ENCODE peak calls at places on chromosomes 12 and 14, in nine cellular contexts. G is choroid plexus epithelial cell, O is Peyer's patch, B is fibroblast of mammary gland, I is K562, H is hepatocyte, C is nephron progenitor cell, K is natural killer cell, T is PC-3. U is an unnamed sample.

GRCh38 chr14:83826838-83827237 is 1703.1 kb upstream of the FLRT2 start:
- DNase-seq in G (peak), O (no peak), B (peak), I (no peak), H (no peak), C (no peak), K (no peak), T (peak), U (no peak)

GRCh38 chr14:81323094-81323493 is 77.0 kb downstream of the STON2 start:
- DNase-seq in G (no peak), O (no peak), B (no peak), I (no peak), H (no peak), C (no peak), K (no peak), T (no peak), U (no peak)

GRCh38 chr12:94705656-94706055 is 55.3 kb upstream of the TMCC3 start:
- DNase-seq in G (no peak), O (no peak), B (no peak), I (no peak), H (no peak), C (no peak), K (no peak), T (no peak), U (no peak)

GRCh38 chr14:55430024-55430690 is 10.3 kb downstream of the TBPL2 start:
- DNase-seq in G (peak), O (no peak), B (peak), I (peak), H (peak), C (no peak), K (no peak), T (peak), U (no peak)

GRCh38 chr12:78455991-78456390 is 408.6 kb upstream of the SYT1 start:
- DNase-seq in G (no peak), O (no peak), B (peak), I (no peak), H (no peak), C (no peak), K (no peak), T (no peak), U (no peak)

GRCh38 chr12:98916106-98916505 is 271.0 kb downstream of the APAF1 start:
- DNase-seq in G (no peak), O (no peak), B (peak), I (no peak), H (no peak), C (no peak), K (no peak), T (peak), U (no peak)

GRCh38 chr12:124679533-124680371 is 112.3 kb upstream of the NCOR2 start:
- DNase-seq in G (no peak), O (no peak), B (no peak), I (no peak), H (no peak), C (no peak), K (no peak), T (peak), U (no peak)

GRCh38 chr12:51217133-51217967 is 512 bp downstream of the POU6F1 start:
- DNase-seq in G (peak), O (peak), B (peak), I (peak), H (peak), C (peak), K (peak), T (no peak), U (peak)

GRCh38 chr12:117060236-117060926 is 38.8 kb downstream of the TESC start:
- DNase-seq in G (no peak), O (no peak), B (no peak), I (peak), H (peak), C (no peak), K (no peak), T (peak), U (peak)

GRCh38 chr12:57803317-57803893 is 15.1 kb downstream of the AVIL start:
- DNase-seq in G (peak), O (no peak), B (peak), I (peak), H (peak), C (peak), K (no peak), T (peak), U (no peak)

GRCh38 chr12:48980953-48981756 is 3.0 kb downstream of the WNT1 start:
- DNase-seq in G (no peak), O (no peak), B (no peak), I (peak), H (no peak), C (no peak), K (peak), T (no peak), U (no peak)

GRCh38 chr12:109760930-109761630 is 47.5 kb downstream of the FAM222A start:
- DNase-seq in G (no peak), O (peak), B (no peak), I (no peak), H (no peak), C (no peak), K (peak), T (no peak), U (peak)

GRCh38 chr12:585062-586061 is 77.9 kb downstream of the NINJ2 start:
- DNase-seq in G (no peak), O (peak), B (no peak), I (no peak), H (no peak), C (no peak), K (no peak), T (no peak), U (no peak)

GRCh38 chr12:76064904-76065303 is 19.6 kb downstream of the NAP1L1 start:
- DNase-seq in G (no peak), O (no peak), B (no peak), I (no peak), H (no peak), C (no peak), K (no peak), T (no peak), U (no peak)

GRCh38 chr12:57737467-57738141 is 938 bp downstream of the AGAP2 start:
- DNase-seq in G (no peak), O (peak), B (no peak), I (no peak), H (peak), C (peak), K (no peak), T (no peak), U (no peak)

GRCh38 chr14:32913725-32914124 is 25.0 kb upstream of the NPAS3 start:
- DNase-seq in G (peak), O (no peak), B (peak), I (no peak), H (no peak), C (no peak), K (no peak), T (peak), U (no peak)

GRCh38 chr12:117766008-117766407 is 202.8 kb downstream of the KSR2 start:
- DNase-seq in G (no peak), O (no peak), B (no peak), I (no peak), H (no peak), C (no peak), K (no peak), T (no peak), U (no peak)

GRCh38 chr12:127145929-127146789 is 1120.8 kb upstream of the TMEM132C start:
- DNase-seq in G (peak), O (peak), B (peak), I (peak), H (no peak), C (no peak), K (peak), T (no peak), U (no peak)

GRCh38 chr12:124399622-124400021 is 104.7 kb downstream of the RFLNA start:
- DNase-seq in G (no peak), O (peak), B (no peak), I (peak), H (no peak), C (peak), K (no peak), T (peak), U (no peak)

GRCh38 chr14:54739514-54739913 is 163.1 kb downstream of the GCH1 start:
- DNase-seq in G (no peak), O (no peak), B (no peak), I (no peak), H (no peak), C (no peak), K (no peak), T (peak), U (no peak)

DNA sequence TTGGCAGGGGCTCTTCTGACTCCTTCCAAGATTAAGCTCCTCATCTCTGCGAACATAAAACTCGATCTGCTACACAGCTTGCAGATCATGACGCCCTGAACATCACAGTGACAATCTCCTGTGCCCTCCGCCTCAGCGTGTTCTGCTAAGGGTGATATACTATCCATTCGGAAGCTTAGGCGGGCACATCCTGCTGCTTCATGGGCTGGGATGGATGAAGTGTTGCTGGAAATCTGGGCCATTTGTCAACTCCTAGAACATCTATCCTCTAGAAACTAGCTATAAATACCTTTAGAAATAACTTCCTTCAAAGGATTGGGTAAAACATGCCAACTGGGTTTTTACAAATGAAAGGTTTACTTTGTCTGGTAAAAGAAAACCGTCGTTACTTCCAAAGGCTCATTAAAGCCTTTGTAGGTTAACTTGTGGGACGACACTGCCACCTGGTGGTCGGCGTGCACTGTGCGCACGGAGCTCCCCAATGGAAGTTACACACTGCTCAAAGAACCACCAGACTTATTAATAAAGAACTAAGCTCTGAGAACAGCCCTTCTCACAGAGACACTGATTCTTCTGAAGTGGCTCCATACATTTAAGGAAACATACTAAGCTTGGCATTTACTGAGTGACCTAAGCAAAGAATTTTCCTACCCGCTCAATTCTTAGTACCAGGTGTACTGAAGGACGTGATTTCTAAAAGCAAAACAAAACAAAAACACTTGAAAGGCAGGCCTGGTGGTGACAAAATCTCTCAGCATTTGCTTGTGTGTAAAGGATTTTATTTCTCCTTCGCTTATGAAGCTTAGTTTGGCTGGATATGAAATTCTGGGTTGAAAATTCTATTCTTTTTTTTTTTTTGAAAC is 21.5 kb upstream of the CACNA2D4 start:
- DNase-seq in G (peak), O (peak), B (peak), I (peak), H (peak), C (peak), K (peak), T (peak), U (peak)
- TF ChIP-seq CTCF in G (peak), O (peak), B (peak), I (peak), H (peak), C (peak), K (peak), T (peak), U (peak)

GRCh38 chr14:21846227-21846885 is 172.7 kb upstream of the OR4E1 start:
- DNase-seq in G (peak), O (no peak), B (peak), I (peak), H (peak), C (peak), K (peak), T (peak), U (no peak)
- TF ChIP-seq CTCF in G (peak), O (peak), B (peak), I (peak), H (peak), C (peak), K (peak), T (peak), U (peak)

GRCh38 chr12:89309452-89309802 is 42.9 kb downstream of the DUSP6 start:
- DNase-seq in G (no peak), O (no peak), B (no peak), I (no peak), H (no peak), C (no peak), K (no peak), T (no peak), U (no peak)

GRCh38 chr12:89307665-89308253 is 44.5 kb downstream of the DUSP6 start:
- DNase-seq in G (no peak), O (no peak), B (no peak), I (no peak), H (no peak), C (no peak), K (no peak), T (no peak), U (no peak)

GRCh38 chr12:89311703-89312293 is 40.5 kb downstream of the DUSP6 start:
- DNase-seq in G (no peak), O (no peak), B (no peak), I (no peak), H (no peak), C (no peak), K (no peak), T (no peak), U (no peak)

GRCh38 chr12:89306827-89307498 is 45.3 kb downstream of the DUSP6 start:
- DNase-seq in G (no peak), O (no peak), B (no peak), I (no peak), H (no peak), C (no peak), K (no peak), T (no peak), U (no peak)

DNA sequence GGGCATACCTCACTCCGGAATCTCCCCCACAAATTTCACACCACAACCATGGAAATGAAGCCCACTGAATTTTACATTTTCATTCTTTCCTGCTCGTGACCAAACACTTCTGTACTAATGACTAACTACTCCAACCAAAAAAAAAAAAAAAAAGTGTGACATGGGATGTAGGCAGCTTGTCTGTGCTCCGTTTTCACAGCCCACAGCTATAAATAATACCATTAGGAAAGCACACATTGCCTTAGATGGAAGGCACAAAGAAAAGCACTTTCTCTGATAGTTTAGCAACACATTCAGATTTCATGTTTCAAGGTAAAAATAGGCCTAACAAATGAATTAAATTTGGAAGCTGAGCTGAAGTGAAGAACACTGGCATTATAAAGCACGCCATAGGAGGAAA is 42.5 kb downstream of the DUSP6 start:
- DNase-seq in G (no peak), O (no peak), B (no peak), I (no peak), H (no peak), C (no peak), K (no peak), T (no peak), U (no peak)
- TF ChIP-seq CTCF in G (no peak), O (no peak), B (no peak), I (no peak), H (no peak), C (no peak), K (no peak), T (no peak), U (no peak)

GRCh38 chr12:12007713-12008231 is 63.0 kb upstream of the BCL2L14 start:
- DNase-seq in G (no peak), O (no peak), B (no peak), I (no peak), H (no peak), C (no peak), K (no peak), T (no peak), U (no peak)

GRCh38 chr12:12008931-12009611 is 61.7 kb upstream of the BCL2L14 start:
- DNase-seq in G (peak), O (no peak), B (peak), I (no peak), H (no peak), C (peak), K (no peak), T (peak), U (peak)

GRCh38 chr12:12007001-12007712 is 63.6 kb upstream of the BCL2L14 start:
- DNase-seq in G (peak), O (no peak), B (peak), I (no peak), H (no peak), C (no peak), K (no peak), T (peak), U (no peak)

GRCh38 chr12:12010277-12011031 is 60.3 kb upstream of the BCL2L14 start:
- DNase-seq in G (peak), O (no peak), B (peak), I (no peak), H (no peak), C (no peak), K (peak), T (peak), U (peak)

GRCh38 chr12:12008232-12008850 is 62.4 kb upstream of the BCL2L14 start:
- DNase-seq in G (no peak), O (no peak), B (no peak), I (no peak), H (no peak), C (no peak), K (no peak), T (no peak), U (no peak)
- TF ChIP-seq CTCF in G (peak), O (no peak), B (peak), I (peak), H (no peak), C (no peak), K (peak), T (peak), U (peak)

U was measured in CD14-positive monocyte.